ENCODE peak calls at places on chromosomes 12 and 14, in ten cellular contexts. One of them, this sample, is unnamed.

GRCh38 chr12:45343269-45344051 is 127.6 kb downstream of the ANO6 start:
- DNase-seq in activated T-helper 1 cell treated with anti-CD3 and anti-CD28 coated beads, Interleukin-12 subunit alpha, Interleukin-12 subunit beta, Interleukin-2, Interleukin-4 antibody, amounts not matched to agents 30 ng/mL and 10 ng/mL and 1 ng/mL, durations not matched to agents 14 hours and 24 hours and 36 hours: no peak
- DNase-seq in T-helper 1 cell: no peak
- DNase-seq in PC-9: peak; percentile 17
- DNase-seq in effector memory CD8-positive, alpha-beta T cell: no peak
- DNase-seq in stimulated activated CD4-positive, alpha-beta T cell treated with anti-CD3 and anti-CD28 coated beads, Interleukin-2, amount 100 ng/mL, for 24 hours: no peak
- DNase-seq in fibroblast of pulmonary artery: peak; percentile 30
- DNase-seq in RWPE1: peak; percentile 19
- DNase-seq in non-pigmented ciliary epithelial cell: no peak
- DNase-seq in H9: no peak
- DNase-seq in this sample: no peak

GRCh38 chr14:33686218-33686617 is 264.7 kb downstream of the EGLN3 start:
- DNase-seq in effector memory CD8-positive, alpha-beta T cell: no peak
- DNase-seq in non-pigmented ciliary epithelial cell: peak; percentile 47
- DNase-seq in RWPE1: peak; percentile 85
- DNase-seq in T-helper 1 cell: no peak
- DNase-seq in activated T-helper 1 cell treated with anti-CD3 and anti-CD28 coated beads, Interleukin-12 subunit alpha, Interleukin-12 subunit beta, Interleukin-2, Interleukin-4 antibody, amounts not matched to agents 30 ng/mL and 10 ng/mL and 1 ng/mL, durations not matched to agents 14 hours and 24 hours and 36 hours: no peak
- DNase-seq in PC-9: no peak
- DNase-seq in H9: no peak
- DNase-seq in fibroblast of pulmonary artery: peak; percentile 31
- DNase-seq in stimulated activated CD4-positive, alpha-beta T cell treated with anti-CD3 and anti-CD28 coated beads, Interleukin-2, amount 100 ng/mL, for 24 hours: no peak
- DNase-seq in this sample: no peak

GRCh38 chr12:132196038-132196872 is 52.0 kb downstream of the NOC4L start:
- DNase-seq in RWPE1: no peak
- DNase-seq in activated T-helper 1 cell treated with anti-CD3 and anti-CD28 coated beads, Interleukin-12 subunit alpha, Interleukin-12 subunit beta, Interleukin-2, Interleukin-4 antibody, amounts not matched to agents 30 ng/mL and 10 ng/mL and 1 ng/mL, durations not matched to agents 14 hours and 24 hours and 36 hours: no peak
- DNase-seq in stimulated activated CD4-positive, alpha-beta T cell treated with anti-CD3 and anti-CD28 coated beads, Interleukin-2, amount 100 ng/mL, for 24 hours: no peak
- DNase-seq in effector memory CD8-positive, alpha-beta T cell: no peak
- DNase-seq in T-helper 1 cell: no peak
- DNase-seq in fibroblast of pulmonary artery: no peak
- DNase-seq in non-pigmented ciliary epithelial cell: no peak
- DNase-seq in H9: no peak
- DNase-seq in PC-9: no peak
- DNase-seq in this sample: no peak

GRCh38 chr12:132423251-132424117 is 66.5 kb upstream of the FBRSL1 start:
- DNase-seq in H9: no peak
- DNase-seq in T-helper 1 cell: no peak
- DNase-seq in stimulated activated CD4-positive, alpha-beta T cell treated with anti-CD3 and anti-CD28 coated beads, Interleukin-2, amount 100 ng/mL, for 24 hours: no peak
- DNase-seq in fibroblast of pulmonary artery: no peak
- DNase-seq in activated T-helper 1 cell treated with anti-CD3 and anti-CD28 coated beads, Interleukin-12 subunit alpha, Interleukin-12 subunit beta, Interleukin-2, Interleukin-4 antibody, amounts not matched to agents 30 ng/mL and 10 ng/mL and 1 ng/mL, durations not matched to agents 14 hours and 24 hours and 36 hours: no peak
- DNase-seq in RWPE1: peak; percentile 52
- DNase-seq in PC-9: no peak
- DNase-seq in non-pigmented ciliary epithelial cell: no peak
- DNase-seq in effector memory CD8-positive, alpha-beta T cell: no peak
- DNase-seq in this sample: no peak

GRCh38 chr12:1003600-1004271 is 12.7 kb downstream of the ERC1 start:
- DNase-seq in RWPE1: no peak
- DNase-seq in effector memory CD8-positive, alpha-beta T cell: no peak
- DNase-seq in H9: no peak
- DNase-seq in T-helper 1 cell: no peak
- DNase-seq in non-pigmented ciliary epithelial cell: no peak
- DNase-seq in PC-9: no peak
- DNase-seq in stimulated activated CD4-positive, alpha-beta T cell treated with anti-CD3 and anti-CD28 coated beads, Interleukin-2, amount 100 ng/mL, for 24 hours: no peak
- DNase-seq in activated T-helper 1 cell treated with anti-CD3 and anti-CD28 coated beads, Interleukin-12 subunit alpha, Interleukin-12 subunit beta, Interleukin-2, Interleukin-4 antibody, amounts not matched to agents 30 ng/mL and 10 ng/mL and 1 ng/mL, durations not matched to agents 14 hours and 24 hours and 36 hours: no peak
- DNase-seq in fibroblast of pulmonary artery: no peak
- DNase-seq in this sample: no peak

GRCh38 chr14:103828315-103828967 is 18.9 kb downstream of the PPP1R13B start:
- DNase-seq in RWPE1: no peak
- DNase-seq in fibroblast of pulmonary artery: peak; percentile 66
- DNase-seq in stimulated activated CD4-positive, alpha-beta T cell treated with anti-CD3 and anti-CD28 coated beads, Interleukin-2, amount 100 ng/mL, for 24 hours: no peak
- DNase-seq in effector memory CD8-positive, alpha-beta T cell: no peak
- DNase-seq in activated T-helper 1 cell treated with anti-CD3 and anti-CD28 coated beads, Interleukin-12 subunit alpha, Interleukin-12 subunit beta, Interleukin-2, Interleukin-4 antibody, amounts not matched to agents 30 ng/mL and 10 ng/mL and 1 ng/mL, durations not matched to agents 14 hours and 24 hours and 36 hours: no peak
- DNase-seq in PC-9: no peak
- DNase-seq in non-pigmented ciliary epithelial cell: no peak
- DNase-seq in H9: no peak
- DNase-seq in T-helper 1 cell: no peak
- DNase-seq in this sample: no peak

GRCh38 chr12:71567562-71567961 is 96.1 kb downstream of the ZFC3H1 start:
- DNase-seq in fibroblast of pulmonary artery: no peak
- DNase-seq in activated T-helper 1 cell treated with anti-CD3 and anti-CD28 coated beads, Interleukin-12 subunit alpha, Interleukin-12 subunit beta, Interleukin-2, Interleukin-4 antibody, amounts not matched to agents 30 ng/mL and 10 ng/mL and 1 ng/mL, durations not matched to agents 14 hours and 24 hours and 36 hours: no peak
- DNase-seq in T-helper 1 cell: no peak
- DNase-seq in effector memory CD8-positive, alpha-beta T cell: no peak
- DNase-seq in non-pigmented ciliary epithelial cell: no peak
- DNase-seq in RWPE1: no peak
- DNase-seq in stimulated activated CD4-positive, alpha-beta T cell treated with anti-CD3 and anti-CD28 coated beads, Interleukin-2, amount 100 ng/mL, for 24 hours: no peak
- DNase-seq in PC-9: no peak
- DNase-seq in H9: no peak
- DNase-seq in this sample: no peak

GRCh38 chr14:42736408-42736807 is 1129.7 kb downstream of the LRFN5 start:
- DNase-seq in stimulated activated CD4-positive, alpha-beta T cell treated with anti-CD3 and anti-CD28 coated beads, Interleukin-2, amount 100 ng/mL, for 24 hours: no peak
- DNase-seq in RWPE1: no peak
- DNase-seq in T-helper 1 cell: no peak
- DNase-seq in fibroblast of pulmonary artery: no peak
- DNase-seq in effector memory CD8-positive, alpha-beta T cell: no peak
- DNase-seq in H9: no peak
- DNase-seq in activated T-helper 1 cell treated with anti-CD3 and anti-CD28 coated beads, Interleukin-12 subunit alpha, Interleukin-12 subunit beta, Interleukin-2, Interleukin-4 antibody, amounts not matched to agents 30 ng/mL and 10 ng/mL and 1 ng/mL, durations not matched to agents 14 hours and 24 hours and 36 hours: no peak
- DNase-seq in PC-9: no peak
- DNase-seq in non-pigmented ciliary epithelial cell: no peak
- DNase-seq in this sample: no peak

GRCh38 chr14:64926398-64926995 is 12.2 kb downstream of the CHURC1 start:
- DNase-seq in effector memory CD8-positive, alpha-beta T cell: no peak
- DNase-seq in stimulated activated CD4-positive, alpha-beta T cell treated with anti-CD3 and anti-CD28 coated beads, Interleukin-2, amount 100 ng/mL, for 24 hours: no peak
- DNase-seq in T-helper 1 cell: no peak
- DNase-seq in activated T-helper 1 cell treated with anti-CD3 and anti-CD28 coated beads, Interleukin-12 subunit alpha, Interleukin-12 subunit beta, Interleukin-2, Interleukin-4 antibody, amounts not matched to agents 30 ng/mL and 10 ng/mL and 1 ng/mL, durations not matched to agents 14 hours and 24 hours and 36 hours: no peak
- DNase-seq in PC-9: no peak
- DNase-seq in non-pigmented ciliary epithelial cell: no peak
- DNase-seq in fibroblast of pulmonary artery: no peak
- DNase-seq in RWPE1: no peak
- DNase-seq in H9: no peak
- DNase-seq in this sample: no peak

This sample was measured in KG1.